ENCODE peak calls at places on chromosomes 3 and 15, in four cellular contexts. N, D, W and Z are unnamed samples.

GRCh38 chr15:80710635-80711553 is 15.8 kb downstream of the ABHD17C start:
- DNase-seq in D (peak; percentile 63), N (no peak), W (no peak), Z (no peak)

GRCh38 chr3:17039579-17039978 is 154.8 kb downstream of the PLCL2 start:
- DNase-seq in D (peak; percentile 92), N (no peak), W (no peak), Z (peak; percentile 84)

GRCh38 chr15:60444289-60444912 is 34.5 kb downstream of the ICE2 start:
- DNase-seq in D (peak; percentile 51), N (no peak), W (no peak), Z (peak; percentile 28)

GRCh38 chr15:50251638-50252182 is 13.8 kb downstream of the HDC start:
- DNase-seq in W (no peak), D (no peak), N (no peak), Z (no peak)

GRCh38 chr3:180267202-180267843 is 230.6 kb upstream of the PEX5L start:
- DNase-seq in N (no peak), D (no peak), W (no peak), Z (no peak)

GRCh38 chr3:160676547-160677303 is at the start of gene ARL14:
- DNase-seq in D (peak; percentile 68), N (no peak), W (no peak), Z (no peak)

GRCh38 chr15:39230205-39230916 is 350.5 kb upstream of the THBS1 start:
- DNase-seq in N (no peak), W (no peak), D (no peak), Z (no peak)

GRCh38 chr3:99648091-99648490 is 9.7 kb downstream of the COL8A1 start:
- DNase-seq in D (peak; percentile 74), W (no peak), N (no peak), Z (no peak)

GRCh38 chr15:74535388-74536084 is 5.5 kb upstream of the ARID3B start:
- DNase-seq in N (no peak), W (no peak), D (peak; percentile 73), Z (no peak)

GRCh38 chr3:37074178-37074577 is 80.9 kb downstream of the MLH1 start:
- DNase-seq in W (no peak), N (no peak), D (peak; percentile 79), Z (peak; percentile 65)

GRCh38 chr3:50154840-50155490 is at the start of gene SEMA3F:
- DNase-seq in N (no peak), D (peak; percentile 56), W (peak; percentile 93), Z (no peak)

GRCh38 chr15:47987908-47988532 is 132.8 kb upstream of the SLC24A5 start:
- DNase-seq in D (peak; percentile 70), W (peak; percentile 84), N (peak; percentile 36), Z (peak; percentile 25)

GRCh38 chr3:45958333-45958791 is 15.1 kb downstream of the CXCR6 start:
- DNase-seq in N (no peak), W (no peak), D (peak; percentile 81), Z (no peak)

GRCh38 chr3:164401923-164402322 is 676.4 kb downstream of the SI start:
- DNase-seq in N (no peak), W (no peak), D (no peak), Z (no peak)

GRCh38 chr3:56423537-56424209 is 44.6 kb downstream of the ERC2 start:
- DNase-seq in N (no peak), D (no peak), W (no peak), Z (no peak)

GRCh38 chr3:127690823-127691452 is 18.2 kb downstream of the ABTB1 start:
- DNase-seq in W (peak; percentile 73), D (peak; percentile 70), N (peak; percentile 35), Z (peak; percentile 75)

GRCh38 chr3:84586427-84586826 is 372.4 kb upstream of the CADM2 start:
- DNase-seq in D (no peak), W (no peak), N (no peak), Z (no peak)

GRCh38 chr15:83570756-83571155 is 83.2 kb upstream of the ADAMTSL3 start:
- DNase-seq in N (no peak), W (no peak), D (no peak), Z (no peak)

GRCh38 chr15:99384992-99385669 is 133.8 kb downstream of the LRRC28 start:
- DNase-seq in N (no peak), D (no peak), W (no peak), Z (no peak)

GRCh38 chr15:85767785-85768529 is 26.8 kb downstream of the KLHL25 start:
- DNase-seq in W (no peak), D (no peak), N (no peak), Z (no peak)

GRCh38 chr3:119524931-119525662 is 26.8 kb downstream of the TIMMDC1 start:
- DNase-seq in D (no peak), W (no peak), N (no peak), Z (peak; percentile 5)

DNA sequence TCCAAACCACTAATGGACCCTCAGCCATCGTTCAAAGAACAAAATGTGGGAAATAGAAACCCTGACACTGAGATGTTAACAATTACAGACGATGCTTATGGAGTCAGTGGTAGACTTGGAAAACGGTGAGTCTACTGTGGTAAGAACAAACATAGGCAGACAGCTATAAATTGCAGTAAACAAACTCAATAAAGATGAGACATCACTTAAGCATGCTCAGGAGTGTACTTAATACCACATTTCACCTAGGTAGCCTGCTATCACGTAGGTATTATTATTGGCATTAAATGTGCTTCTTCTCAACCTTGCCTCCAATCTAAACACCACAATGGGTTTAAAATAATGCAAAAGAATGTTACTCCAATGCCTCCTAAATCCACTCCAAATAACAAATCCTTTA is 2.5 kb downstream of the OSBPL10 start:
- DNase-seq in D (no peak), N (no peak), W (no peak), Z (no peak)
- H3K4me1 ChIP-seq in D (peaks cover 3% of the 10 kb centered on the region), N (no peaks in the 10 kb centered on the region), W (no peaks in the 10 kb centered on the region), Z (peaks cover 21% of the 10 kb centered on the region)

GRCh38 chr3:108724101-108724500 is 33.1 kb downstream of the RETNLB start:
- DNase-seq in N (no peak), W (no peak), D (no peak), Z (no peak)
- H3K27me3 ChIP-seq in N (no peaks in the 10 kb centered on the region), W (no peaks in the 10 kb centered on the region), D (no peaks in the 10 kb centered on the region), Z (no peaks in the 10 kb centered on the region)

GRCh38 chr3:33787328-33788009 is 11.0 kb upstream of the PDCD6IP start:
- DNase-seq in N (peak; percentile 74), D (peak; percentile 72), W (peak; percentile 83), Z (peak; percentile 44)

GRCh38 chr3:33791477-33792166 is 6.8 kb upstream of the PDCD6IP start:
- DNase-seq in D (peak; percentile 41), W (no peak), N (no peak), Z (no peak)

GRCh38 chr3:33790091-33790490 is 8.3 kb upstream of the PDCD6IP start:
- DNase-seq in W (no peak), N (no peak), D (no peak), Z (no peak)

GRCh38 chr3:33789183-33789954 is 9.1 kb upstream of the PDCD6IP start:
- DNase-seq in D (no peak), N (peak; percentile 83), W (peak; percentile 56), Z (no peak)

GRCh38 chr3:33786565-33787327 is 11.7 kb upstream of the PDCD6IP start:
- DNase-seq in D (no peak), W (no peak), N (no peak), Z (no peak)
- H3K4me3 ChIP-seq in D (no peak overlapping the region), W (peak overlapping the region; percentile 41), N (no peak overlapping the region), Z (no peak overlapping the region)

GRCh38 chr3:29064085-29064484 is 216.8 kb upstream of the RBMS3 start:
- DNase-seq in N (no peak), W (peak; percentile 43), D (peak; percentile 80), Z (no peak)
- H3K4me1 ChIP-seq in N (no peaks in the 10 kb centered on the region), W (peaks cover 23% of the 10 kb centered on the region), D (peaks cover 4% of the 10 kb centered on the region), Z (peaks cover 18% of the 10 kb centered on the region)

GRCh38 chr15:88802991-88803240 is 320 bp upstream of the ACAN start:
- DNase-seq in D (no peak), W (no peak), N (no peak), Z (no peak)
- H3K27me3 ChIP-seq in D (peaks cover 42% of the 10 kb centered on the region), W (peaks cover 92% of the 10 kb centered on the region), N (peaks cover 47% of the 10 kb centered on the region), Z (peaks cover 65% of the 10 kb centered on the region)

DNA sequence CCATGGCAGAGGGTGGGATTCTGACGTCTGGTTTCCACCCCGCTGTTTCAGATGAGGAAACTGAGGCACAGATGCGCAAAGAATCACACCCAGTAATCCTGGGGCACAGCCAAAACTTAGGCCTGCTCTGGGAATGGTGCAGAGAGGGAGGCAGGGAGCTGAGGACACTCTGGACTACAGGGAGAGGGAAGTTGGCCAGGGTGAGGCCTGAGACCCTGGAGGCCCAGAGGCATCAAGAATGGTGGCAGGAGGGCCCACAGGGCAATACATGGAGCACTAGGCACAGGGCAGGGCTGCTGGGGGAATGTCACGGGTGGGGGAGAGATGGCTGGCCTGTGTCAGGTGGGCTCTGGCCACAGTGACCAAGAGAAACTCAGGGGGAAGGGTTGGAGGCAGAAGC is 63.6 kb downstream of the TLE3 start:
- DNase-seq in N (no peak), W (no peak), D (no peak), Z (no peak)
- H3K4me3 ChIP-seq in N (no peak overlapping the region), W (no peak overlapping the region), D (no peak overlapping the region), Z (no peak overlapping the region)

GRCh38 chr3:97821810-97822775 is at the start of gene CRYBG3:
- DNase-seq in N (peak; percentile 62), W (peak; percentile 91), D (peak; percentile 75), Z (peak; percentile 67)

GRCh38 chr3:97821413-97821809 is 400 bp upstream of the CRYBG3 start:
- DNase-seq in W (no peak), N (peak; percentile 43), D (no peak), Z (peak; percentile 55)

GRCh38 chr3:97823503-97824004 is 1.7 kb downstream of the CRYBG3 start:
- DNase-seq in N (no peak), W (no peak), D (no peak), Z (no peak)

GRCh38 chr3:97825101-97825500 is 3.3 kb downstream of the CRYBG3 start:
- DNase-seq in W (no peak), N (no peak), D (peak; percentile 46), Z (no peak)

DNA sequence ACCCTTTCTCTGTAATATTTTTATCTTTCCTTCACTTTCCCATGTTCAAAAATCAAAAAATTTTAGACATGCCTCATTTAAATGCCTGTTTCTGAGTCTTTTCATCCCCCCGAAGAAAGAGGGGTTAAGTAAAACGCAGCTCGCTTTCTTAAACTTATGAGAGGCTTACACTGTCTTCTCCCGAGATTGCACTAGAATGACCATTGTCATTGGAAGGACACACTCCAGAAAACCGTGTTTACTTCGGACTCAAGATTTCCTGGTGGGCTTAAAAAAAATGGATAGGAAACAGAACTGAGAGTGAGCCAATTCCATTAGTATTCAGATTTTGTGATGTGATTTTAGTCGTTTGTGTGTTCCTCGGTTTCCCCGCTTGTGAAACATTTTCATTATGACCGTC is 1.3 kb downstream of the CRYBG3 start:
- DNase-seq in W (no peak), D (no peak), N (no peak), Z (no peak)
- H3K4me1 ChIP-seq in W (peaks cover 9% of the 10 kb centered on the region), D (peaks cover 3% of the 10 kb centered on the region), N (peaks cover 2% of the 10 kb centered on the region), Z (peaks cover 8% of the 10 kb centered on the region)